ENCODE peak calls at places on chromosomes 13 and 19, in four cellular contexts. R is DMS153, L is HTR-8/SVneo, P is mammary epithelial cell. G is an unnamed sample.

GRCh38 chr13:46605089-46605488 is 52.1 kb downstream of the LRCH1 start:
- DNase-seq in L (no peak), R (no peak), P (no peak), G (no peak)

GRCh38 chr19:39342647-39343305 is 555 bp downstream of the SAMD4B start:
- DNase-seq in P (no peak), R (no peak), L (no peak), G (no peak)

GRCh38 chr13:91586609-91587008 is 188.2 kb downstream of the GPC5 start:
- DNase-seq in P (no peak), R (no peak), L (no peak), G (no peak)

GRCh38 chr19:3665681-3666544 is 34.4 kb downstream of the PIP5K1C start:
- DNase-seq in R (no peak), L (peak), P (peak), G (no peak)

GRCh38 chr13:101917475-101917810 is 465.0 kb downstream of the ITGBL1 start:
- DNase-seq in L (no peak), P (no peak), R (peak), G (no peak)

GRCh38 chr13:46660408-46660807 is 107.4 kb downstream of the LRCH1 start:
- DNase-seq in R (no peak), P (no peak), L (no peak), G (no peak)

GRCh38 chr13:99296270-99296865 is 10.8 kb downstream of the GPR183 start:
- DNase-seq in L (no peak), R (no peak), P (no peak), G (no peak)

GRCh38 chr13:33927315-33927714 is 109.4 kb downstream of the RFC3 start:
- DNase-seq in R (no peak), P (peak), L (no peak), G (no peak)

GRCh38 chr19:35098413-35099049 is 17.1 kb upstream of the FXYD3 start:
- DNase-seq in R (no peak), P (peak), L (no peak), G (no peak)

GRCh38 chr13:91630916-91631315 is 232.5 kb downstream of the GPC5 start:
- DNase-seq in P (no peak), L (no peak), R (no peak), G (no peak)

GRCh38 chr13:65789815-65790214 is 1440.3 kb downstream of the PCDH9 start:
- DNase-seq in P (no peak), L (peak), R (no peak), G (no peak)

GRCh38 chr13:111467111-111467890 is 146.9 kb downstream of the TEX29 start:
- DNase-seq in L (no peak), P (no peak), R (no peak), G (no peak)

GRCh38 chr19:12064266-12065099 is at the start of gene ZNF844:
- DNase-seq in L (peak), P (peak), R (no peak), G (peak)

GRCh38 chr19:17402982-17403855 is 2.2 kb downstream of the BST2 start:
- DNase-seq in L (no peak), R (no peak), P (no peak), G (no peak)

GRCh38 chr13:29369060-29369743 is 226.3 kb downstream of the SLC7A1 start:
- DNase-seq in L (peak), R (peak), P (peak), G (no peak)

GRCh38 chr19:29677001-29677781 is 11.9 kb downstream of the PLEKHF1 start:
- DNase-seq in R (no peak), P (no peak), L (no peak), G (no peak)

GRCh38 chr19:45403781-45404556 is 900 bp downstream of the PPP1R13L start:
- DNase-seq in L (no peak), R (peak), P (peak), G (no peak)

GRCh38 chr19:54407780-54408179 is 7.5 kb upstream of the TTYH1 start:
- DNase-seq in L (no peak), R (no peak), P (no peak), G (no peak)

GRCh38 chr13:111114362-111115050 is 604 bp upstream of the ARHGEF7 start:
- DNase-seq in L (no peak), R (peak), P (peak), G (no peak)

GRCh38 chr19:18529782-18530181 is 7.9 kb upstream of the ELL start:
- DNase-seq in R (no peak), L (no peak), P (no peak), G (no peak)

GRCh38 chr19:49512970-49513745 is 697 bp downstream of the FCGRT start:
- DNase-seq in L (peak), P (no peak), R (no peak), G (no peak)

GRCh38 chr13:97101912-97102311 is 107.6 kb upstream of the OXGR1 start:
- DNase-seq in R (no peak), L (no peak), P (no peak), G (no peak)

GRCh38 chr19:54478677-54479266 is 5.7 kb upstream of the CDC42EP5 start:
- DNase-seq in R (no peak), P (peak), L (peak), G (no peak)

GRCh38 chr13:74132152-74132767 is 1.9 kb downstream of the KLF12 start:
- DNase-seq in R (no peak), P (peak), L (no peak), G (no peak)

GRCh38 chr19:55647732-55648656 is at the start of gene CCDC106:
- DNase-seq in R (no peak), P (peak), L (peak), G (no peak)

GRCh38 chr13:52009985-52010384 is 1.3 kb downstream of the ATP7B start:
- DNase-seq in R (no peak), L (no peak), P (no peak), G (no peak)

G was measured in amniotic stem cell.